ENCODE peak calls at places on chromosome 16, in seven cellular contexts. C, G, W, T, O, Z and P are unnamed samples.

GRCh38 chr16:87840462-87840978 is 28.8 kb downstream of the SLC7A5 start:
- DNase-seq in C (no peak), T (no peak), O (no peak), G (no peak), W (no peak), Z (no peak), P (no peak)

GRCh38 chr16:84529607-84530006 is 25.1 kb upstream of the MEAK7 start:
- DNase-seq in G (no peak), O (no peak), T (no peak), Z (no peak), C (no peak), W (no peak), P (no peak)

GRCh38 chr16:87326151-87326571 is 9.0 kb upstream of the C16orf95 start:
- DNase-seq in T (no peak), C (no peak), W (no peak), Z (no peak), O (no peak), G (no peak), P (no peak)

GRCh38 chr16:85172465-85173071 is 60.3 kb upstream of the CIBAR2 start:
- DNase-seq in Z (peak), G (peak), O (peak), C (no peak), W (no peak), T (no peak), P (peak)

GRCh38 chr16:64615647-64616280 is 506.1 kb downstream of the CDH11 start:
- DNase-seq in W (no peak), Z (no peak), O (peak), G (no peak), C (no peak), T (no peak), P (no peak)

GRCh38 chr16:27318399-27319256 is 4.9 kb downstream of the IL4R start:
- DNase-seq in C (no peak), W (no peak), O (no peak), Z (no peak), G (no peak), T (peak), P (no peak)

GRCh38 chr16:85291302-85292148 is 179.3 kb upstream of the CIBAR2 start:
- DNase-seq in T (no peak), W (no peak), Z (no peak), O (no peak), G (no peak), C (no peak), P (no peak)

GRCh38 chr16:80518436-80518835 is 22.4 kb upstream of the DYNLRB2 start:
- DNase-seq in O (no peak), Z (no peak), T (peak), G (peak), W (no peak), C (no peak), P (no peak)

GRCh38 chr16:85220125-85220839 is 108.0 kb upstream of the CIBAR2 start:
- DNase-seq in G (no peak), O (no peak), W (no peak), Z (no peak), C (no peak), T (peak), P (no peak)

GRCh38 chr16:83300326-83300725 is 507.5 kb upstream of the HSBP1 start:
- DNase-seq in O (no peak), Z (no peak), G (no peak), C (no peak), W (no peak), T (no peak), P (no peak)

GRCh38 chr16:62194828-62195227 is 158.6 kb upstream of the CDH8 start:
- DNase-seq in T (no peak), W (no peak), O (no peak), Z (no peak), G (peak), C (no peak), P (no peak)

GRCh38 chr16:30110661-30111060 is 2.7 kb downstream of the GDPD3 start:
- DNase-seq in C (peak), G (no peak), O (no peak), T (no peak), Z (no peak), W (no peak), P (no peak)

GRCh38 chr16:19689342-19689741 is 28.7 kb downstream of the KNOP1 start:
- DNase-seq in C (no peak), G (no peak), Z (no peak), W (no peak), T (no peak), O (no peak), P (no peak)

GRCh38 chr16:82987767-82988166 is 361.0 kb downstream of the CDH13 start:
- DNase-seq in T (peak), G (no peak), C (no peak), O (no peak), Z (no peak), W (no peak), P (no peak)

GRCh38 chr16:29012913-29013641 is 28.2 kb downstream of the LAT start:
- DNase-seq in W (no peak), C (no peak), O (no peak), Z (no peak), G (no peak), T (no peak), P (no peak)

GRCh38 chr16:27483083-27483437 is 66.7 kb downstream of the GTF3C1 start:
- DNase-seq in O (no peak), T (no peak), Z (no peak), G (no peak), C (no peak), W (no peak), P (no peak)

GRCh38 chr16:50781043-50781442 is 39.2 kb downstream of the CYLD start:
- DNase-seq in W (no peak), O (peak), T (no peak), Z (peak), G (no peak), C (peak), P (no peak)

GRCh38 chr16:85227924-85228462 is 115.7 kb upstream of the CIBAR2 start:
- DNase-seq in Z (no peak), O (no peak), G (peak), W (no peak), T (no peak), C (no peak), P (no peak)

GRCh38 chr16:81940781-81941560 is 70.3 kb downstream of the SDR42E1 start:
- DNase-seq in C (peak), T (peak), O (no peak), G (peak), W (no peak), Z (peak), P (peak)

GRCh38 chr16:46830902-46831647 is at the start of gene C16orf87:
- DNase-seq in O (peak), G (peak), T (peak), C (peak), W (peak), Z (peak), P (peak)

GRCh38 chr16:19601083-19601976 is 45.8 kb downstream of the VPS35L start:
- DNase-seq in C (peak), O (no peak), T (no peak), Z (peak), G (peak), W (peak), P (peak)

GRCh38 chr16:86089986-86090385 is 191.0 kb downstream of the IRF8 start:
- DNase-seq in C (no peak), T (no peak), O (no peak), W (no peak), G (no peak), Z (no peak), P (no peak)

GRCh38 chr16:72367841-72368240 is 195.9 kb upstream of the PMFBP1 start:
- DNase-seq in W (no peak), O (no peak), Z (no peak), G (no peak), C (no peak), T (no peak), P (no peak)

GRCh38 chr16:69474447-69474846 is 50.0 kb downstream of the CYB5B start:
- DNase-seq in C (no peak), G (no peak), Z (no peak), W (no peak), T (no peak), O (no peak), P (no peak)

GRCh38 chr16:74709477-74709877 is 8.8 kb upstream of the MLKL start:
- DNase-seq in Z (peak), C (peak), W (peak), T (peak), O (peak), G (peak), P (peak)

GRCh38 chr16:85326113-85326793 is 214.0 kb upstream of the CIBAR2 start:
- DNase-seq in C (no peak), G (no peak), W (no peak), Z (no peak), T (no peak), O (no peak), P (no peak)

GRCh38 chr16:68100504-68100903 is 15.3 kb downstream of the NFATC3 start:
- DNase-seq in T (no peak), Z (no peak), W (no peak), O (no peak), C (no peak), G (no peak), P (no peak)

GRCh38 chr16:85199880-85200279 is 87.6 kb upstream of the CIBAR2 start:
- DNase-seq in T (no peak), C (no peak), W (no peak), Z (no peak), O (no peak), G (no peak), P (no peak)

GRCh38 chr16:30005341-30006094 is 5.3 kb downstream of the DOC2A start:
- DNase-seq in Z (peak), W (no peak), O (no peak), G (peak), C (peak), T (no peak), P (peak)

GRCh38 chr16:35152067-35152627 is 1692.7 kb downstream of the TP53TG3F start:
- DNase-seq in Z (no peak), O (no peak), T (no peak), C (no peak), G (no peak), W (no peak), P (no peak)

GRCh38 chr16:51298800-51299199 is 147.7 kb upstream of the SALL1 start:
- DNase-seq in C (no peak), W (no peak), T (no peak), O (no peak), G (no peak), Z (no peak), P (no peak)

GRCh38 chr16:22727285-22728166 is 86.4 kb upstream of the HS3ST2 start:
- DNase-seq in Z (no peak), W (no peak), C (no peak), T (peak), O (no peak), G (no peak), P (no peak)

GRCh38 chr16:64397042-64397441 is 724.8 kb downstream of the CDH11 start:
- DNase-seq in T (no peak), G (no peak), Z (no peak), W (no peak), O (no peak), C (no peak), P (no peak)

GRCh38 chr16:73058616-73059409 is 10.9 kb upstream of the ZFHX3 start:
- DNase-seq in W (no peak), C (peak), Z (peak), O (no peak), T (peak), G (peak), P (no peak)

GRCh38 chr16:7025616-7026190 is 306.9 kb upstream of the RBFOX1 start:
- DNase-seq in O (peak), T (no peak), W (peak), Z (peak), G (peak), C (peak), P (peak)

GRCh38 chr16:15993541-15993940 is 44.1 kb downstream of the ABCC1 start:
- DNase-seq in O (no peak), T (no peak), W (no peak), Z (no peak), G (no peak), C (no peak), P (no peak)

GRCh38 chr16:46844771-46845170 is 13.8 kb upstream of the C16orf87 start:
- DNase-seq in T (no peak), C (no peak), Z (no peak), O (no peak), G (no peak), W (no peak), P (no peak)

GRCh38 chr16:3431779-3432219 is 11.5 kb downstream of the ZNF597 start:
- DNase-seq in C (no peak), Z (no peak), T (no peak), O (no peak), W (peak), G (no peak), P (no peak)

GRCh38 chr16:6682142-6682811 is 650.4 kb upstream of the RBFOX1 start:
- DNase-seq in G (peak), Z (peak), O (peak), C (peak), T (no peak), W (peak), P (peak)